ENCODE peak calls at places on chromosomes 13 and 19, in seven cellular contexts. T is IMR-90, I is mesendoderm, P is trophoblast cell, V is H1, A is neuronal stem cell, W is mesenchymal stem cell. K is an unnamed sample.

GRCh38 chr19:37955986-37956385 is 49.0 kb downstream of the SIPA1L3 start:
- DNase-seq in T (no peak), V (no peak), A (no peak), P (no peak), W (no peak), I (no peak), K (no peak)

GRCh38 chr19:2168619-2169424 is 5.1 kb downstream of the DOT1L start:
- DNase-seq in P (peak), T (peak), A (peak), V (no peak), I (peak), W (peak), K (peak)

GRCh38 chr13:110312669-110313031 is 5.6 kb downstream of the COL4A2 start:
- DNase-seq in V (no peak), I (peak), W (peak), T (peak), P (peak), A (no peak), K (peak)

GRCh38 chr19:50909240-50910070 is 1.7 kb downstream of the KLK4 start:
- DNase-seq in A (peak), P (no peak), W (no peak), V (peak), I (peak), T (no peak), K (peak)

GRCh38 chr13:22332411-22332810 is 661.5 kb downstream of the FGF9 start:
- DNase-seq in P (no peak), T (no peak), W (no peak), V (no peak), A (no peak), I (no peak), K (no peak)

GRCh38 chr19:10717356-10718204 is at the start of gene DNM2:
- DNase-seq in A (peak), P (peak), V (peak), T (peak), I (peak), W (peak), K (peak)

GRCh38 chr13:99855516-99855915 is 116.1 kb downstream of the ZIC5 start:
- DNase-seq in W (no peak), T (no peak), A (no peak), V (no peak), I (no peak), P (no peak), K (no peak)

GRCh38 chr19:54459282-54460229 is 4.0 kb downstream of the LENG9 start:
- DNase-seq in I (no peak), W (no peak), V (no peak), P (no peak), T (no peak), A (no peak), K (no peak)

GRCh38 chr19:39031368-39032163 is 783 bp downstream of the FBXO27 start:
- DNase-seq in T (no peak), A (peak), W (peak), P (peak), I (peak), V (peak), K (peak)

GRCh38 chr13:36475468-36475867 is 43.2 kb downstream of the CCNA1 start:
- DNase-seq in A (no peak), W (no peak), V (peak), P (no peak), I (peak), T (no peak), K (peak)

GRCh38 chr13:113552786-113553540 is 31.6 kb upstream of the TFDP1 start:
- DNase-seq in V (no peak), A (no peak), P (no peak), W (no peak), I (no peak), T (no peak), K (peak)

GRCh38 chr19:41530761-41531301 is 45.1 kb upstream of the CEACAM21 start:
- DNase-seq in I (no peak), W (peak), V (no peak), T (no peak), P (peak), A (no peak), K (no peak)

GRCh38 chr13:47334173-47334572 is 437.3 kb upstream of the HTR2A start:
- DNase-seq in I (no peak), T (peak), W (peak), P (no peak), A (no peak), V (no peak), K (no peak)

GRCh38 chr13:73335226-73335625 is 276.4 kb downstream of the KLF5 start:
- DNase-seq in P (peak), A (no peak), T (peak), V (no peak), W (peak), I (no peak), K (no peak)

GRCh38 chr13:28558567-28558966 is 63.6 kb upstream of the FLT1 start:
- DNase-seq in P (no peak), I (no peak), A (no peak), T (no peak), W (no peak), V (no peak), K (no peak)

GRCh38 chr13:112053167-112053743 is 13.7 kb upstream of the SOX1 start:
- DNase-seq in V (no peak), I (peak), T (no peak), A (no peak), P (no peak), W (no peak), K (peak)

GRCh38 chr13:20356437-20356836 is 124.3 kb upstream of the GJB6 start:
- DNase-seq in T (no peak), A (no peak), V (no peak), I (no peak), W (no peak), P (peak), K (no peak)

GRCh38 chr19:39032164-39032918 is at the start of gene FBXO27:
- DNase-seq in A (peak), W (no peak), P (peak), T (no peak), I (peak), V (no peak), K (peak)

GRCh38 chr13:93915269-93915809 is 564.1 kb downstream of the DCT start:
- DNase-seq in W (peak), P (no peak), T (peak), A (no peak), I (no peak), V (no peak), K (no peak)

GRCh38 chr13:29993716-29994488 is 143.5 kb upstream of the UBL3 start:
- DNase-seq in V (no peak), A (no peak), P (peak), I (no peak), T (peak), W (peak), K (no peak)

GRCh38 chr13:29125934-29126424 is 305.8 kb downstream of the MTUS2 start:
- DNase-seq in P (no peak), W (no peak), I (no peak), V (no peak), T (no peak), A (no peak), K (no peak)

GRCh38 chr19:12494260-12494860 is 9.7 kb upstream of the ZNF709 start:
- DNase-seq in W (no peak), V (no peak), P (no peak), A (no peak), T (no peak), I (no peak), K (no peak)

GRCh38 chr13:36530050-36530789 is 97.9 kb downstream of the CCNA1 start:
- DNase-seq in A (no peak), I (peak), P (no peak), V (no peak), T (no peak), W (peak), K (no peak)

GRCh38 chr19:41528106-41528505 is 47.9 kb upstream of the CEACAM21 start:
- DNase-seq in A (no peak), W (no peak), T (no peak), V (no peak), P (peak), I (no peak), K (no peak)

GRCh38 chr13:80382576-80382975 is 41.6 kb upstream of the SPRY2 start:
- DNase-seq in I (no peak), T (no peak), V (no peak), P (no peak), W (no peak), A (no peak), K (no peak)

GRCh38 chr19:4229179-4229931 is at the start of gene EBI3:
- DNase-seq in P (peak), T (peak), I (peak), A (no peak), V (no peak), W (peak), K (peak)
- H3K9ac ChIP-seq in P (no peak), T (no peak), I (peak), A (peak), V (no peak), W (no peak), K (no peak)

GRCh38 chr19:18234194-18234593 is 8.0 kb upstream of the PDE4C start:
- DNase-seq in V (no peak), A (no peak), P (no peak), I (no peak), W (no peak), T (no peak), K (no peak)
- H2BK5ac ChIP-seq in V (no peak), A (no peak), P (no peak), I (no peak), W (no peak), T (no peak), K (no peak)

GRCh38 chr19:5933391-5933998 is 19.4 kb downstream of the CAPS start:
- DNase-seq in A (no peak), I (no peak), P (no peak), W (no peak), T (no peak), V (no peak), K (no peak)
- H3K9ac ChIP-seq in A (peak), I (no peak), P (no peak), W (peak), T (no peak), V (no peak), K (no peak)

GRCh38 chr13:67990868-67991267 is 760.7 kb upstream of the PCDH9 start:
- DNase-seq in W (no peak), P (no peak), T (no peak), V (no peak), A (no peak), I (no peak), K (no peak)

GRCh38 chr13:67996101-67996500 is 766.0 kb upstream of the PCDH9 start:
- DNase-seq in P (no peak), T (no peak), V (no peak), I (no peak), A (no peak), W (no peak), K (no peak)
- H2BK5ac ChIP-seq in P (no peak), T (no peak), V (no peak), I (no peak), A (no peak), W (no peak), K (no peak)

GRCh38 chr19:18597809-18598660 is 8.6 kb downstream of the CRLF1 start:
- DNase-seq in P (no peak), A (no peak), I (peak), W (no peak), T (no peak), V (no peak), K (no peak)
- H3K9ac ChIP-seq in P (no peak), A (no peak), I (peak), W (no peak), T (no peak), V (no peak), K (no peak)

K was measured in H9.